ENCODE peak calls at places on chromosome 10, in ten cellular contexts. One of them, this sample, is unnamed.

GRCh38 chr10:43259981-43260761 is 6.7 kb downstream of the RASGEF1A start:
- DNase-seq in Peyer's patch: peak
- DNase-seq in mammary epithelial cell: peak
- DNase-seq in prostate gland: peak
- DNase-seq in heart right ventricle: peak
- DNase-seq in astrocyte of the spinal cord: no peak
- DNase-seq in fibroblast of pulmonary artery: peak
- DNase-seq in K562: no peak
- DNase-seq in OCI-LY7: no peak
- DNase-seq in fibroblast of the aortic adventitia: no peak
- DNase-seq in this sample: no peak

GRCh38 chr10:46298346-46299266 is 11.8 kb downstream of the ANTXRL start:
- DNase-seq in Peyer's patch: no peak
- DNase-seq in mammary epithelial cell: no peak
- DNase-seq in prostate gland: no peak
- DNase-seq in heart right ventricle: no peak
- DNase-seq in astrocyte of the spinal cord: no peak
- DNase-seq in fibroblast of pulmonary artery: no peak
- DNase-seq in K562: no peak
- DNase-seq in OCI-LY7: peak
- DNase-seq in fibroblast of the aortic adventitia: no peak
- DNase-seq in this sample: peak

GRCh38 chr10:119029613-119030420 is at the start of gene NANOS1:
- DNase-seq in Peyer's patch: peak
- DNase-seq in mammary epithelial cell: peak
- DNase-seq in prostate gland: no peak
- DNase-seq in heart right ventricle: no peak
- DNase-seq in astrocyte of the spinal cord: no peak
- DNase-seq in fibroblast of pulmonary artery: no peak
- DNase-seq in K562: no peak
- DNase-seq in OCI-LY7: no peak
- DNase-seq in fibroblast of the aortic adventitia: no peak
- DNase-seq in this sample: no peak

GRCh38 chr10:75352650-75353049 is 48.9 kb downstream of the ZNF503 start:
- DNase-seq in Peyer's patch: no peak
- DNase-seq in mammary epithelial cell: no peak
- DNase-seq in prostate gland: no peak
- DNase-seq in heart right ventricle: no peak
- DNase-seq in astrocyte of the spinal cord: peak
- DNase-seq in fibroblast of pulmonary artery: no peak
- DNase-seq in K562: no peak
- DNase-seq in OCI-LY7: no peak
- DNase-seq in fibroblast of the aortic adventitia: no peak
- DNase-seq in this sample: no peak

GRCh38 chr10:133324198-133324792 is 12.4 kb downstream of the CALY start:
- DNase-seq in Peyer's patch: peak
- DNase-seq in mammary epithelial cell: no peak
- DNase-seq in prostate gland: peak
- DNase-seq in heart right ventricle: peak
- DNase-seq in astrocyte of the spinal cord: peak
- DNase-seq in fibroblast of pulmonary artery: peak
- DNase-seq in K562: peak
- DNase-seq in OCI-LY7: peak
- DNase-seq in fibroblast of the aortic adventitia: peak
- DNase-seq in this sample: peak

GRCh38 chr10:44888861-44889260 is 22.3 kb upstream of the TMEM72 start:
- DNase-seq in Peyer's patch: no peak
- DNase-seq in mammary epithelial cell: no peak
- DNase-seq in prostate gland: no peak
- DNase-seq in heart right ventricle: no peak
- DNase-seq in astrocyte of the spinal cord: no peak
- DNase-seq in fibroblast of pulmonary artery: no peak
- DNase-seq in K562: no peak
- DNase-seq in OCI-LY7: no peak
- DNase-seq in fibroblast of the aortic adventitia: no peak
- DNase-seq in this sample: no peak

GRCh38 chr10:72333111-72334012 is 21.4 kb downstream of the DNAJB12 start:
- DNase-seq in Peyer's patch: no peak
- DNase-seq in mammary epithelial cell: no peak
- DNase-seq in prostate gland: no peak
- DNase-seq in heart right ventricle: no peak
- DNase-seq in astrocyte of the spinal cord: no peak
- DNase-seq in fibroblast of pulmonary artery: no peak
- DNase-seq in K562: no peak
- DNase-seq in OCI-LY7: no peak
- DNase-seq in fibroblast of the aortic adventitia: no peak
- DNase-seq in this sample: no peak

GRCh38 chr10:99834410-99834809 is 52.0 kb downstream of the ABCC2 start:
- DNase-seq in Peyer's patch: no peak
- DNase-seq in mammary epithelial cell: peak
- DNase-seq in prostate gland: no peak
- DNase-seq in heart right ventricle: no peak
- DNase-seq in astrocyte of the spinal cord: peak
- DNase-seq in fibroblast of pulmonary artery: peak
- DNase-seq in K562: peak
- DNase-seq in OCI-LY7: no peak
- DNase-seq in fibroblast of the aortic adventitia: peak
- DNase-seq in this sample: no peak

GRCh38 chr10:131739201-131739600 is 161.6 kb upstream of the PPP2R2D start:
- DNase-seq in Peyer's patch: no peak
- DNase-seq in mammary epithelial cell: no peak
- DNase-seq in prostate gland: no peak
- DNase-seq in heart right ventricle: no peak
- DNase-seq in astrocyte of the spinal cord: no peak
- DNase-seq in fibroblast of pulmonary artery: no peak
- DNase-seq in K562: no peak
- DNase-seq in OCI-LY7: no peak
- DNase-seq in fibroblast of the aortic adventitia: no peak
- DNase-seq in this sample: no peak

GRCh38 chr10:45403151-45403550 is 29.1 kb downstream of the ALOX5 start:
- DNase-seq in Peyer's patch: no peak
- DNase-seq in mammary epithelial cell: no peak
- DNase-seq in prostate gland: no peak
- DNase-seq in heart right ventricle: no peak
- DNase-seq in astrocyte of the spinal cord: no peak
- DNase-seq in fibroblast of pulmonary artery: peak
- DNase-seq in K562: no peak
- DNase-seq in OCI-LY7: no peak
- DNase-seq in fibroblast of the aortic adventitia: peak
- DNase-seq in this sample: no peak

GRCh38 chr10:17074548-17074860 is 55.1 kb downstream of the CUBN start:
- DNase-seq in Peyer's patch: no peak
- DNase-seq in mammary epithelial cell: peak
- DNase-seq in prostate gland: no peak
- DNase-seq in heart right ventricle: no peak
- DNase-seq in astrocyte of the spinal cord: peak
- DNase-seq in fibroblast of pulmonary artery: peak
- DNase-seq in K562: no peak
- DNase-seq in OCI-LY7: no peak
- DNase-seq in fibroblast of the aortic adventitia: peak
- DNase-seq in this sample: no peak

GRCh38 chr10:17075975-17076374 is 53.6 kb downstream of the CUBN start:
- DNase-seq in Peyer's patch: no peak
- DNase-seq in mammary epithelial cell: no peak
- DNase-seq in prostate gland: no peak
- DNase-seq in heart right ventricle: no peak
- DNase-seq in astrocyte of the spinal cord: no peak
- DNase-seq in fibroblast of pulmonary artery: no peak
- DNase-seq in K562: no peak
- DNase-seq in OCI-LY7: no peak
- DNase-seq in fibroblast of the aortic adventitia: no peak
- DNase-seq in this sample: no peak

GRCh38 chr10:17073720-17074547 is 55.7 kb downstream of the CUBN start:
- DNase-seq in Peyer's patch: no peak
- DNase-seq in mammary epithelial cell: no peak
- DNase-seq in prostate gland: no peak
- DNase-seq in heart right ventricle: no peak
- DNase-seq in astrocyte of the spinal cord: no peak
- DNase-seq in fibroblast of pulmonary artery: peak
- DNase-seq in K562: no peak
- DNase-seq in OCI-LY7: no peak
- DNase-seq in fibroblast of the aortic adventitia: peak
- DNase-seq in this sample: no peak

GRCh38 chr10:17076626-17077025 is 53.0 kb downstream of the CUBN start:
- DNase-seq in Peyer's patch: no peak
- DNase-seq in mammary epithelial cell: no peak
- DNase-seq in prostate gland: no peak
- DNase-seq in heart right ventricle: no peak
- DNase-seq in astrocyte of the spinal cord: no peak
- DNase-seq in fibroblast of pulmonary artery: no peak
- DNase-seq in K562: no peak
- DNase-seq in OCI-LY7: no peak
- DNase-seq in fibroblast of the aortic adventitia: no peak
- DNase-seq in this sample: no peak

GRCh38 chr10:17075510-17075909 is 54.1 kb downstream of the CUBN start:
- DNase-seq in Peyer's patch: no peak
- DNase-seq in mammary epithelial cell: peak
- DNase-seq in prostate gland: no peak
- DNase-seq in heart right ventricle: no peak
- DNase-seq in astrocyte of the spinal cord: peak
- DNase-seq in fibroblast of pulmonary artery: peak
- DNase-seq in K562: no peak
- DNase-seq in OCI-LY7: no peak
- DNase-seq in fibroblast of the aortic adventitia: peak
- DNase-seq in this sample: no peak
- H3K4me3 ChIP-seq in Peyer's patch: no peak
- H3K4me3 ChIP-seq in mammary epithelial cell: no peak
- H3K4me3 ChIP-seq in prostate gland: no peak
- H3K4me3 ChIP-seq in heart right ventricle: no peak
- H3K4me3 ChIP-seq in astrocyte of the spinal cord: no peak
- H3K4me3 ChIP-seq in fibroblast of pulmonary artery: no peak
- H3K4me3 ChIP-seq in K562: no peak
- H3K4me3 ChIP-seq in OCI-LY7: no peak
- H3K4me3 ChIP-seq in fibroblast of the aortic adventitia: no peak
- H3K4me3 ChIP-seq in this sample: no peak

GRCh38 chr10:29370612-29371092 is 81.8 kb downstream of the LYZL1 start:
- DNase-seq in Peyer's patch: no peak
- DNase-seq in mammary epithelial cell: peak
- DNase-seq in prostate gland: no peak
- DNase-seq in heart right ventricle: no peak
- DNase-seq in astrocyte of the spinal cord: no peak
- DNase-seq in fibroblast of pulmonary artery: no peak
- DNase-seq in K562: no peak
- DNase-seq in OCI-LY7: no peak
- DNase-seq in fibroblast of the aortic adventitia: peak
- DNase-seq in this sample: no peak
- H3K4me3 ChIP-seq in Peyer's patch: no peak
- H3K4me3 ChIP-seq in mammary epithelial cell: no peak
- H3K4me3 ChIP-seq in prostate gland: no peak
- H3K4me3 ChIP-seq in heart right ventricle: no peak
- H3K4me3 ChIP-seq in astrocyte of the spinal cord: no peak
- H3K4me3 ChIP-seq in fibroblast of pulmonary artery: no peak
- H3K4me3 ChIP-seq in K562: no peak
- H3K4me3 ChIP-seq in OCI-LY7: no peak
- H3K4me3 ChIP-seq in fibroblast of the aortic adventitia: peak
- H3K4me3 ChIP-seq in this sample: no peak

DNA sequence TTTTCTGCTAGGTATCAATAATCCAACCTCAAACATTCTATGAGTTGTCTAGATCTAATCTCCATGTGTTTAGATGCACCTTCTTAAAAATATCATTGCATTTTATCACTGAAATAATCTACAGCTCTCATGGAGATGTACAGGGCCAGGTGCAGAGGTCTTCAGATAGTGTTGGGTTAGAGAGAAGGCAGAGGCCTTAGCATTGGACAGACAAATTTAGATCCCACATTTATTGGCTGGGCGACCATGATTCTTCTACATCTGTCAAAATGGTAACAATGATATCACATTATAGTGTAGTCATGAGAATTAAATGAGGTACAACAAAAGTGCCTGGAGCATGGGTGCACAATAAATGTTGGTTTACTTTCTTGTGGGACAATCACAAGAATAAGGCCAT is 3.1 kb downstream of the ARHGAP22 start:
- DNase-seq in Peyer's patch: no peak
- DNase-seq in mammary epithelial cell: no peak
- DNase-seq in prostate gland: no peak
- DNase-seq in heart right ventricle: no peak
- DNase-seq in astrocyte of the spinal cord: no peak
- DNase-seq in fibroblast of pulmonary artery: no peak
- DNase-seq in K562: no peak
- DNase-seq in OCI-LY7: no peak
- DNase-seq in fibroblast of the aortic adventitia: no peak
- DNase-seq in this sample: no peak
- H3K4me3 ChIP-seq in Peyer's patch: no peak
- H3K4me3 ChIP-seq in mammary epithelial cell: no peak
- H3K4me3 ChIP-seq in prostate gland: no peak
- H3K4me3 ChIP-seq in heart right ventricle: no peak
- H3K4me3 ChIP-seq in astrocyte of the spinal cord: no peak
- H3K4me3 ChIP-seq in fibroblast of pulmonary artery: no peak
- H3K4me3 ChIP-seq in K562: no peak
- H3K4me3 ChIP-seq in OCI-LY7: no peak
- H3K4me3 ChIP-seq in fibroblast of the aortic adventitia: peak
- H3K4me3 ChIP-seq in this sample: no peak

GRCh38 chr10:89643431-89643811 is 1.6 kb downstream of the PANK1 start:
- DNase-seq in Peyer's patch: no peak
- DNase-seq in mammary epithelial cell: no peak
- DNase-seq in prostate gland: no peak
- DNase-seq in heart right ventricle: no peak
- DNase-seq in astrocyte of the spinal cord: no peak
- DNase-seq in fibroblast of pulmonary artery: no peak
- DNase-seq in K562: no peak
- DNase-seq in OCI-LY7: no peak
- DNase-seq in fibroblast of the aortic adventitia: no peak
- DNase-seq in this sample: no peak

GRCh38 chr10:89643812-89644690 is 991 bp downstream of the PANK1 start:
- DNase-seq in Peyer's patch: peak
- DNase-seq in mammary epithelial cell: peak
- DNase-seq in prostate gland: peak
- DNase-seq in heart right ventricle: peak
- DNase-seq in astrocyte of the spinal cord: peak
- DNase-seq in fibroblast of pulmonary artery: peak
- DNase-seq in K562: peak
- DNase-seq in OCI-LY7: peak
- DNase-seq in fibroblast of the aortic adventitia: peak
- DNase-seq in this sample: peak

GRCh38 chr10:89644691-89644966 is 413 bp downstream of the PANK1 start:
- DNase-seq in Peyer's patch: no peak
- DNase-seq in mammary epithelial cell: no peak
- DNase-seq in prostate gland: peak
- DNase-seq in heart right ventricle: no peak
- DNase-seq in astrocyte of the spinal cord: no peak
- DNase-seq in fibroblast of pulmonary artery: no peak
- DNase-seq in K562: no peak
- DNase-seq in OCI-LY7: peak
- DNase-seq in fibroblast of the aortic adventitia: no peak
- DNase-seq in this sample: no peak

GRCh38 chr10:89640242-89640641 is 4.8 kb downstream of the PANK1 start:
- DNase-seq in Peyer's patch: no peak
- DNase-seq in mammary epithelial cell: no peak
- DNase-seq in prostate gland: no peak
- DNase-seq in heart right ventricle: no peak
- DNase-seq in astrocyte of the spinal cord: no peak
- DNase-seq in fibroblast of pulmonary artery: no peak
- DNase-seq in K562: peak
- DNase-seq in OCI-LY7: no peak
- DNase-seq in fibroblast of the aortic adventitia: no peak
- DNase-seq in this sample: no peak

DNA sequence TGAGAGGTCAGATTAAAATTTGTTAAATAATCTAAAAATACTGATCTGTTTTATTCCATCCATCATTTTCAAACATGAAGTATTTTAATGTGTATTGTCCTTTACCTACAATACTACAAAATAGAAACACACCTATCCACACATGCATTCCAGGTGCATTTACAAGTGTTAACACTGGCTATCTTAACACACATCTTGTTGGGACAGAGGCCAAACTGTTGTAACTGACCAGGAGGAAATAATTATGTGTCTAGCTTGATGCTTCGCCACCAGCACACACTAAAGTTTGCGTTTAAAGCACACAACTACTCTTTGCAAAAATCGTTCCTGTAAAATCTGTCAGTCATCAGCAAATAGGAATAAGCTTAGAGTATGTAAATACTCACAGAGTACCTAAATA is 2.8 kb downstream of the PANK1 start:
- DNase-seq in Peyer's patch: no peak
- DNase-seq in mammary epithelial cell: no peak
- DNase-seq in prostate gland: peak
- DNase-seq in heart right ventricle: no peak
- DNase-seq in astrocyte of the spinal cord: no peak
- DNase-seq in fibroblast of pulmonary artery: no peak
- DNase-seq in K562: peak
- DNase-seq in OCI-LY7: no peak
- DNase-seq in fibroblast of the aortic adventitia: no peak
- DNase-seq in this sample: no peak
- H3K4me3 ChIP-seq in Peyer's patch: no peak
- H3K4me3 ChIP-seq in mammary epithelial cell: no peak
- H3K4me3 ChIP-seq in prostate gland: no peak
- H3K4me3 ChIP-seq in heart right ventricle: no peak
- H3K4me3 ChIP-seq in astrocyte of the spinal cord: no peak
- H3K4me3 ChIP-seq in fibroblast of pulmonary artery: no peak
- H3K4me3 ChIP-seq in K562: peak
- H3K4me3 ChIP-seq in OCI-LY7: no peak
- H3K4me3 ChIP-seq in fibroblast of the aortic adventitia: no peak
- H3K4me3 ChIP-seq in this sample: no peak

This sample was measured in Jurkat, Clone E6-1.